ENCODE peak calls at places on chromosomes 6 and 20, in six cellular contexts. V, X, D, S, E and W are unnamed samples.

GRCh38 chr6:127582777-127583462 is 5.9 kb downstream of the C6orf58 start:
- DNase-seq in E (peak; percentile 26), V (no peak), D (no peak), S (no peak), X (no peak), W (no peak)

GRCh38 chr6:34056301-34056700 is 89.6 kb downstream of the GRM4 start:
- DNase-seq in X (peak; percentile 56), V (peak; percentile 71), S (peak; percentile 91), E (no peak), D (peak; percentile 79), W (peak; percentile 74)

GRCh38 chr6:85574932-85575598 is 18.6 kb downstream of the SNX14 start:
- DNase-seq in D (no peak), E (no peak), V (no peak), S (no peak), X (no peak), W (no peak)

GRCh38 chr6:163965426-163966348 is 551.2 kb downstream of the QKI start:
- DNase-seq in S (no peak), D (peak; percentile 67), X (no peak), V (no peak), E (no peak), W (no peak)

GRCh38 chr6:132130530-132131298 is 179.5 kb upstream of the CCN2 start:
- DNase-seq in V (no peak), S (no peak), E (no peak), X (peak; percentile 50), D (peak; percentile 63), W (no peak)

GRCh38 chr20:61429458-61430227 is 177.6 kb downstream of the CDH4 start:
- DNase-seq in D (no peak), X (no peak), V (no peak), E (no peak), S (no peak), W (no peak)

GRCh38 chr6:134169881-134170486 is 117.6 kb upstream of the SLC2A12 start:
- DNase-seq in X (peak; percentile 41), E (no peak), V (peak; percentile 49), D (peak; percentile 53), S (no peak), W (no peak)

GRCh38 chr20:59438201-59438600 is 137.8 kb downstream of the EDN3 start:
- DNase-seq in E (no peak), D (no peak), V (no peak), X (no peak), S (no peak), W (no peak)

GRCh38 chr20:32138921-32139320 is 29.4 kb downstream of the TM9SF4 start:
- DNase-seq in S (no peak), E (no peak), X (no peak), V (no peak), D (no peak), W (no peak)

GRCh38 chr6:81808834-81809598 is 56.5 kb upstream of the TENT5A start:
- DNase-seq in E (no peak), V (no peak), D (no peak), S (no peak), X (peak; percentile 31), W (no peak)

GRCh38 chr6:154974485-154975149 is 20.5 kb upstream of the TIAM2 start:
- DNase-seq in X (no peak), S (peak; percentile 46), V (no peak), E (no peak), D (no peak), W (no peak)

GRCh38 chr20:17881741-17882064 is 86.9 kb downstream of the SNX5 start:
- DNase-seq in S (no peak), E (no peak), D (no peak), V (no peak), X (no peak), W (no peak)

GRCh38 chr6:900716-901605 is 208.0 kb upstream of the EXOC2 start:
- DNase-seq in V (no peak), S (no peak), X (no peak), D (no peak), E (no peak), W (no peak)

GRCh38 chr20:8394308-8394945 is 262.4 kb downstream of the PLCB1 start:
- DNase-seq in V (no peak), S (no peak), E (no peak), X (no peak), D (no peak), W (no peak)

GRCh38 chr6:136137008-136137689 is 113.0 kb downstream of the MTFR2 start:
- DNase-seq in S (no peak), E (no peak), V (no peak), D (no peak), X (no peak), W (no peak)

GRCh38 chr6:29112135-29112534 is 4.3 kb downstream of the OR2J3 start:
- DNase-seq in V (no peak), E (no peak), S (peak; percentile 15), X (no peak), D (no peak), W (no peak)

GRCh38 chr6:91645811-91646210 is 1058.9 kb upstream of the MAP3K7 start:
- DNase-seq in V (no peak), X (no peak), S (no peak), D (no peak), E (no peak), W (no peak)

GRCh38 chr6:150050846-150051245 is 18.1 kb downstream of the ULBP3 start:
- DNase-seq in X (no peak), D (no peak), E (no peak), S (no peak), V (no peak), W (no peak)

GRCh38 chr6:26332408-26332807 is 32.6 kb upstream of the BTN3A2 start:
- DNase-seq in X (no peak), V (no peak), E (no peak), D (no peak), S (no peak), W (no peak)

GRCh38 chr6:106658469-106658868 is 29.1 kb downstream of the QRSL1 start:
- DNase-seq in V (no peak), E (no peak), X (no peak), D (no peak), S (no peak), W (no peak)

GRCh38 chr6:11315743-11316437 is 83.4 kb upstream of the NEDD9 start:
- DNase-seq in X (no peak), D (no peak), E (peak; percentile 62), S (no peak), V (no peak), W (no peak)

GRCh38 chr6:99344289-99344688 is 5.2 kb downstream of the FAXC start:
- DNase-seq in E (peak; percentile 11), S (peak; percentile 39), X (no peak), D (no peak), V (no peak), W (no peak)

GRCh38 chr6:49565261-49565660 is 14.8 kb downstream of the C6orf141 start:
- DNase-seq in V (no peak), X (no peak), D (no peak), S (no peak), E (no peak), W (no peak)

GRCh38 chr6:35177139-35177538 is 36.0 kb upstream of the TCP11 start:
- DNase-seq in X (no peak), V (no peak), D (no peak), E (no peak), S (no peak), W (no peak)

GRCh38 chr6:160067564-160067963 is 54.1 kb upstream of the SLC22A1 start:
- DNase-seq in S (no peak), X (no peak), D (no peak), V (no peak), E (no peak), W (no peak)

GRCh38 chr6:129817332-129817731 is 43.8 kb downstream of the TMEM244 start:
- DNase-seq in S (no peak), E (no peak), D (no peak), X (no peak), V (no peak), W (no peak)
- H3K27ac ChIP-seq in S (no peak overlapping the region), E (no peak overlapping the region), D (no peak overlapping the region), X (no peak overlapping the region), V (no peak overlapping the region), W (no peak overlapping the region)

DNA sequence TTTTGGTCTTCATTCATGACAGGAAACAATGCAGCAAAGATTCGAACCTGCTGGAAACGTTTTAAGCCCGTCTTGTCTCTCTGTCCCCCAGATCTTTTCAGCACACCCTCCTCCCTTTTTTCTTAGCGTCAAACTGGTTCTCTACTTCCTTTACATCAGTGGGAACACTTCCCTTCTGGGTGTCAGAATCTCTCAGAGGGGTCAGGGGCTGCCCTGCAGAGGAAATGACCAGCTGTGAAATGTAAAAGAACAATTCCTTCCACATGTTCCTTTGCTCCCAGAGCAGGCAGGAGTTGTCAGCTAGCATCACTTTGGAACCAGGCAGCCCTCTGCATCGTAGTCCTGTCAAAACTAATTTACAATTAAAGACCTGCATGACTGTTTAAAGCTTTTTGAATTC is 619.0 kb downstream of the TFAP2A start:
- DNase-seq in S (no peak), X (no peak), E (no peak), D (no peak), V (no peak), W (no peak)
- TF ChIP-seq CTCF in S (no peak), X (no peak), E (no peak), D (no peak), V (no peak), W (no peak)

DNA sequence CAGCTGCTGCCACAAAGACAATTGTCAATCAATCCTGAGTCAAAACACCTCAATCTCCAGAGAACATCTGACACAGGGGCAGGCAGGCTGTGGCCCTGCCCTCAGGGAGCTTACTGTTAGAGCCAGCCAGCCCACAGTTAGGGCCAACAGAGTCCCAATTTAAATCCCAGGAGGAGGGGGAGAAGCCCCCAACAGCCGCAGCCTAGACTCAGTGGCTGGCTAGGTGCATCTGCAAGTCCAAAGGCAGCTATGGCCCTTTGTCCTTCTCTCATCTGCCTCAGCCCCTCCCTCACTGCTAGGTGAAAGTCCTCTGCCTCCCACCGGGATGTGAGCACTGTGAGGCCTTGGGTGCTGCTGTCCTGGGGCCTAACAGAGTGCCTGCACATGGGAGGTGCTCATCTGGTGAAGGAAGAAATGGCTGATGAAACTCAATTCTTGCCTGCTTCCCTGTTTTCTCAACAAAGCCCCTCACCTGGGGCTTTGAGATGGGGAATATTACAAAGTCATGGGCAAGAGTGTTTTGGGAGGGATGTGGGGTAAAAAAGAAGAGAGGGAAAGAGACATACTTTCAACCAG is 33.7 kb upstream of the VEGFA start:
- DNase-seq in S (no peak), E (no peak), D (no peak), X (no peak), V (no peak), W (no peak)
- H3K27ac ChIP-seq in S (no peak overlapping the region), E (no peak overlapping the region), D (no peak overlapping the region), X (no peak overlapping the region), V (no peak overlapping the region), W (no peak overlapping the region)

DNA sequence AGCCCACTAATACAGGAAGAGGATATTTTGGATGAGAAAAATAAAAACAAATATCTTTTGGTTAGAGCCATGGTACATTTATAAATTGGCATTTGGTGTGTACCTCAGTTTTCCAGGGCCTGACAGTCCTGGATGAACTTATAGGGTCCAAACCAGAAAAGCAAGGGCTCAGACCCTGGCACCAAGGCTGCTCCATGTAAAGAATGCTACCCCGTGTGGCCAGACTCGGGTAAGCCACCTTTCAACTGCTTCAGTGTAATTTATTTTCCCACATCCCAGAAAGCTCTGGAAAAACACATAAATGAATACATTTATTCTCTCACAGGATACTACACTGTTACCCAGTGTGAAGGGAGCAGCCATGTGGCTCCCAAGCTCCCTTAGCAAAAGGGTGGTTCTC is 13.9 kb downstream of the MRPL14 start:
- DNase-seq in V (no peak), X (no peak), E (no peak), S (peak; percentile 50), D (no peak), W (no peak)
- TF ChIP-seq CTCF in V (no peak), X (no peak), E (peak; percentile 15), S (peak; percentile 13), D (peak; percentile 39), W (no peak)